ENCODE peak calls at places on chromosomes 3 and 15, in nine cellular contexts. U, M, J, V, Y, O, R, X and K are unnamed samples.

GRCh38 chr15:56984681-56985515 is 66.5 kb downstream of the TCF12 start:
- DNase-seq in O (no peak), V (no peak), M (no peak), R (no peak), X (no peak), J (no peak), U (no peak), Y (no peak), K (no peak)

GRCh38 chr3:136624894-136625815 is 127.0 kb downstream of the STAG1 start:
- DNase-seq in R (no peak), U (no peak), X (no peak), J (no peak), O (no peak), M (no peak), V (no peak), Y (no peak), K (no peak)

GRCh38 chr3:113214917-113215595 is 3.7 kb downstream of the BOC start:
- DNase-seq in X (no peak), O (no peak), J (no peak), V (no peak), U (no peak), M (no peak), R (no peak), Y (no peak), K (no peak)

GRCh38 chr3:187618732-187619131 is 51.5 kb downstream of the SST start:
- DNase-seq in Y (no peak), X (no peak), J (no peak), U (no peak), V (no peak), O (no peak), M (no peak), R (no peak), K (no peak)

GRCh38 chr3:7760718-7761117 is 740.9 kb upstream of the LMCD1 start:
- DNase-seq in R (no peak), O (no peak), V (no peak), Y (no peak), U (no peak), M (no peak), J (no peak), X (no peak), K (no peak)

GRCh38 chr3:60304103-60304502 is 947.1 kb downstream of the FHIT start:
- DNase-seq in M (no peak), X (no peak), V (no peak), R (no peak), J (no peak), Y (no peak), O (no peak), U (peak), K (no peak)

GRCh38 chr3:151282921-151283320 is 4.6 kb upstream of the P2RY14 start:
- DNase-seq in M (no peak), O (no peak), J (no peak), V (no peak), U (peak), R (no peak), Y (no peak), X (peak), K (peak)

GRCh38 chr15:66897971-66898370 is 167.4 kb upstream of the SMAD3 start:
- DNase-seq in X (no peak), Y (no peak), J (no peak), R (no peak), V (no peak), M (no peak), O (no peak), U (no peak), K (no peak)

GRCh38 chr15:62941719-62942118 is 100.8 kb upstream of the TPM1 start:
- DNase-seq in V (no peak), R (no peak), O (no peak), J (no peak), M (no peak), U (no peak), X (no peak), Y (no peak), K (no peak)

GRCh38 chr3:148344522-148344921 is 353.2 kb upstream of the AGTR1 start:
- DNase-seq in Y (no peak), R (no peak), X (no peak), J (no peak), M (no peak), O (no peak), V (no peak), U (no peak), K (no peak)

GRCh38 chr3:155714295-155714718 is 30.6 kb downstream of the PLCH1 start:
- DNase-seq in X (no peak), V (no peak), U (no peak), M (no peak), Y (no peak), O (no peak), J (no peak), R (no peak), K (no peak)

GRCh38 chr15:90064931-90065681 is 37.2 kb downstream of the IDH2 start:
- DNase-seq in V (no peak), Y (no peak), X (no peak), U (no peak), R (no peak), J (no peak), M (no peak), O (no peak), K (no peak)